ENCODE peak calls at places on chromosomes 6 and 20, in five cellular contexts. A is K562, B is IMR-90, W is GM12878, E is HepG2. S is an unnamed sample.

GRCh38 chr20:22826306-22827230 is 208.5 kb upstream of the SSTR4 start:
- DNase-seq in A (peak), E (no peak), B (no peak), W (no peak), S (no peak)

GRCh38 chr20:1792274-1792673 is 102.9 kb upstream of the SIRPA start:
- DNase-seq in A (no peak), W (no peak), E (no peak), B (no peak), S (no peak)

GRCh38 chr6:1871936-1872335 is 262.2 kb downstream of the FOXC1 start:
- DNase-seq in B (no peak), E (no peak), W (no peak), A (no peak), S (peak)

GRCh38 chr6:90764001-90764400 is 177.1 kb upstream of the MAP3K7 start:
- DNase-seq in B (peak), A (no peak), W (no peak), E (no peak), S (no peak)

GRCh38 chr20:62755817-62756724 is 40.2 kb upstream of the MRGBP start:
- DNase-seq in W (no peak), A (no peak), B (no peak), E (no peak), S (no peak)

GRCh38 chr6:26251354-26252081 is 113.5 kb upstream of the BTN3A2 start:
- DNase-seq in B (peak), A (peak), W (peak), E (no peak), S (peak)

GRCh38 chr6:52098649-52099184 is 11.3 kb upstream of the PKHD1 start:
- DNase-seq in A (no peak), E (no peak), B (no peak), W (no peak), S (peak)

GRCh38 chr6:169847141-169847674 is 95.8 kb downstream of the ERMARD start:
- DNase-seq in B (no peak), E (no peak), A (no peak), W (no peak), S (no peak)

GRCh38 chr20:24721891-24722530 is 227.1 kb upstream of the CST7 start:
- DNase-seq in B (no peak), W (no peak), A (no peak), E (no peak), S (no peak)

GRCh38 chr20:58722379-58722778 is 29.8 kb downstream of the NPEPL1 start:
- DNase-seq in W (no peak), A (no peak), E (no peak), B (no peak), S (no peak)

GRCh38 chr6:116444092-116444491 is 17.1 kb upstream of the CALHM6 start:
- DNase-seq in B (peak), E (peak), W (no peak), A (peak), S (peak)

GRCh38 chr6:155530219-155530834 is 74.7 kb upstream of the NOX3 start:
- DNase-seq in W (no peak), E (peak), A (peak), B (peak), S (peak)

GRCh38 chr20:32820698-32821378 is 1.1 kb downstream of the MAPRE1 start:
- DNase-seq in E (no peak), B (no peak), W (no peak), A (no peak), S (peak)

GRCh38 chr6:137681445-137682009 is 185.5 kb upstream of the TNFAIP3 start:
- DNase-seq in E (no peak), W (no peak), B (no peak), A (no peak), S (no peak)
- H3K27ac ChIP-seq in E (no peak), W (no peak), B (no peak), A (no peak), S (no peak)

GRCh38 chr6:40907198-40907701 is 131.8 kb downstream of the UNC5CL start:
- DNase-seq in W (no peak), B (peak), A (no peak), E (peak), S (peak)
- TF ChIP-seq MXI1 in W (no peak), B (no peak), A (no peak), E (no peak), S (no peak)

GRCh38 chr6:139597087-139597763 is 222.8 kb upstream of the CITED2 start:
- DNase-seq in E (no peak), W (no peak), B (no peak), A (no peak), S (no peak)
- H3K27ac ChIP-seq in E (peak), W (no peak), B (peak), A (no peak), S (peak)

DNA sequence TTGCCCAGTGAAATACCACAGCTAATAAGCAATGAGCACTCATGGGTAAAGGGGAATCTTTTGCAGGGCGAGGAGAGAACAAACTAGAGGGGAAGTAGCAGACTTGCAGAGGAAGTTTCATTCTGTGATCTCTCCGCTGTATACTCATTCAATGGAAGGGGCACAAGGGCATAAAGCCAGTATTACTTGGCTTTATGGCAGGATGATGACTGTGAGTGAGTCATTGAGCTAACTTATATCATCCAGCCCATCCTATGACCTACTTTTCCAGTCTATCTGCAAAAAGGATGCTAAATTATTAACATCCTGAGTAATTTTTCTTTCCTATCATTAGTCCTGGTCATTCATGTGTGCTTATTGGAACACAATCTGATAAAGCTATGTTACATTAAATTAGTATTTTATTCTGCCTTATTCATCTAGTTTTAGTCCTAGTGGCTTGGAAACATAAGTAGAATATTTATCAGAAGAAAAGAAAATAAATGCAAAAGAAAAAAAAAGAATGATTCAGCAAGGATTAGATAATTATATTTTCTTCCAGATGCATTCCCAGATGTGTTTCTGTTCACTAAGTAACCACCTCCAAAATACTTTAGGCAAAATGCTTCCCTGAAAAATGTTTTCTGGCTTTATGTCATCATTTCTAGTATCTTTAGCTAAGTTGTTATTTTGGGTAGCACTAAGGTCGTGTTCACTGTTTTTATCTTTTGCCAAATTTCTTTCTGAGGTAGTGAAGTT is 471.7 kb downstream of the CDKAL1 start:
- DNase-seq in E (peak), W (peak), A (no peak), B (peak), S (peak)
- TF ChIP-seq MXI1 in E (no peak), W (no peak), A (no peak), B (no peak), S (no peak)

GRCh38 chr6:7153807-7154206 is 46.0 kb downstream of the RREB1 start:
- DNase-seq in A (peak), B (no peak), E (no peak), W (no peak), S (no peak)

GRCh38 chr6:7156666-7157278 is 49.0 kb downstream of the RREB1 start:
- DNase-seq in A (no peak), W (no peak), B (peak), E (no peak), S (no peak)

GRCh38 chr6:7157752-7158616 is 50.2 kb downstream of the RREB1 start:
- DNase-seq in A (no peak), W (no peak), B (peak), E (no peak), S (no peak)

GRCh38 chr6:7154341-7155139 is 46.8 kb downstream of the RREB1 start:
- DNase-seq in E (no peak), W (peak), A (no peak), B (no peak), S (no peak)

DNA sequence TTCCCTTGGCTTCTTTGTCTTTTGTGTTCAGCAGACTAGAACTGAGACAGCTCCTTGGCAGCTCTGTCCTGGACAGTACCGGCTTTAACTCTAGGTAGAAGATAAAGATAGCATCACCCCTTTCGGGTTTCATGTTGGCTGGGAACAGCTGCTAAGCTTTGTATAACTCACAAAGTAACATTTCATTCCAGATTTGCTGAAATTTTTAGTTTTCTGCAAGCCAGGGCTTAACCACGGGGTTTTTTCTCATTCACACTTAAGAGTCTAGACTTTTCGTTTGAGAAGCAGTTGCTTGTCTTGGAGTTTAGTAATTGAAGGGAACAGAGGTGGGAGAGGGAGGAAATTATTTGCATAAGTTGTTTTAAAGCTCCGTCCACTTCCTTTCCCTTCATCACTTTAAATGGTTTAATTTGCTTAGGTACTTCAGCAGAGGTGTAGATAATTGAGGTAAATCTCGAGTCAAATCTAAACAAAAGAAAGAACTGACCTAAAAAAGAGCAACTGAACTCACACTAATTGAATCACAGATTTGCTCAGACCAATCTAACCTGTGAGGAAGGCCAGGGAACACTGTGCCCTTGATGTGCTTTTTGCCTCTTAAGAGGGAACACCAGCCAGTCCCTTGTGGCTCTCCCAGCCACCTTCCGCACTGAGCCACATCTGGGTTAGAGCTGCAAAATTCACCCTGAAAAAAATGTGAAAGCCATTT is 48.3 kb downstream of the RREB1 start:
- DNase-seq in E (no peak), W (peak), B (no peak), A (no peak), S (no peak)
- H3K27ac ChIP-seq in E (peak), W (peak), B (peak), A (no peak), S (peak)

GRCh38 chr20:35909796-35910195 is 44.5 kb downstream of the SCAND1 start:
- DNase-seq in W (no peak), A (no peak), E (no peak), B (no peak), S (no peak)
- TF ChIP-seq MXI1 in W (no peak), A (no peak), E (no peak), B (no peak), S (no peak)

GRCh38 chr6:136250686-136251008 is 536 bp upstream of the MTFR2 start:
- DNase-seq in B (no peak), E (no peak), A (peak), W (no peak), S (no peak)

GRCh38 chr6:136253734-136254133 is 3.6 kb upstream of the MTFR2 start:
- DNase-seq in E (no peak), W (no peak), B (no peak), A (no peak), S (no peak)

GRCh38 chr6:136252441-136252840 is 2.3 kb upstream of the MTFR2 start:
- DNase-seq in W (no peak), B (no peak), E (no peak), A (no peak), S (no peak)

GRCh38 chr6:136251394-136251793 is 1.3 kb upstream of the MTFR2 start:
- DNase-seq in W (no peak), B (no peak), E (no peak), A (peak), S (no peak)

GRCh38 chr6:136254851-136255466 is 4.8 kb upstream of the MTFR2 start:
- DNase-seq in E (no peak), A (no peak), W (no peak), B (no peak), S (no peak)
- H3K27ac ChIP-seq in E (no peak), A (no peak), W (no peak), B (no peak), S (no peak)

GRCh38 chr20:47723322-47723721 is 62.0 kb downstream of the SULF2 start:
- DNase-seq in A (no peak), E (no peak), B (no peak), W (no peak), S (no peak)
- TF ChIP-seq MXI1 in A (no peak), E (no peak), B (no peak), W (no peak), S (no peak)

GRCh38 chr6:44004136-44004535 is 123.1 kb downstream of the MRPL14 start:
- DNase-seq in E (no peak), A (no peak), B (no peak), W (no peak), S (no peak)
- H3K27ac ChIP-seq in E (no peak), A (no peak), B (no peak), W (no peak), S (no peak)